ENCODE peak calls at places on chromosomes 13 and 19, in six cellular contexts. U is psoas muscle; G is activated CD4-positive, alpha-beta T cell treated with anti-CD3 and anti-CD28 coated beads for 4 hours; W is non-pigmented ciliary epithelial cell; N is hypothalamus; S is activated CD8-positive, alpha-beta memory T cell treated with anti-CD3 and anti-CD28 coated beads for 4 hours. E is an unnamed sample.
A peak's percentile ranks its signal among the peaks of the same experiment; 100 is the strongest.

GRCh38 chr13:110965038-110965754 is 50.3 kb upstream of the ANKRD10 start:
- DNase-seq in G (no peak), U (no peak), N (no peak), W (peak; percentile 24), S (no peak), E (no peak)

GRCh38 chr13:99658266-99658991 is 157.2 kb downstream of the TM9SF2 start:
- DNase-seq in G (peak; percentile 45), S (peak; percentile 9), W (no peak), N (peak; percentile 71), U (peak; percentile 59), E (peak; percentile 38)

GRCh38 chr13:76222511-76222910 is 586.4 kb downstream of the LMO7 start:
- DNase-seq in N (no peak), W (no peak), S (no peak), U (no peak), G (no peak), E (no peak)

GRCh38 chr13:92137519-92137918 is 739.1 kb downstream of the GPC5 start:
- DNase-seq in S (no peak), G (no peak), U (no peak), W (no peak), N (no peak), E (no peak)

GRCh38 chr13:57604442-57604841 is 27.1 kb upstream of the PCDH17 start:
- DNase-seq in N (no peak), W (no peak), S (no peak), U (no peak), G (no peak), E (no peak)

GRCh38 chr13:41848435-41849255 is 112.3 kb downstream of the VWA8 start:
- DNase-seq in S (no peak), W (no peak), N (no peak), G (no peak), U (no peak), E (no peak)

GRCh38 chr19:42396248-42396541 is 6.1 kb upstream of the CNFN start:
- DNase-seq in U (no peak), W (no peak), N (no peak), G (no peak), S (no peak), E (no peak)

GRCh38 chr19:4704317-4704673 is 19.3 kb downstream of the DPP9 start:
- DNase-seq in U (peak; percentile 87), S (no peak), N (no peak), W (no peak), G (no peak), E (no peak)

GRCh38 chr13:105655046-105655445 is 880.4 kb downstream of the EFNB2 start:
- DNase-seq in N (no peak), S (no peak), G (no peak), W (peak; percentile 53), U (no peak), E (no peak)

GRCh38 chr19:38095411-38096308 is 128.4 kb downstream of the DPF1 start:
- DNase-seq in N (peak; percentile 48), G (peak; percentile 57), S (peak; percentile 12), U (peak; percentile 83), W (peak; percentile 30), E (peak; percentile 73)

GRCh38 chr19:7242601-7243258 is 51.5 kb downstream of the INSR start:
- DNase-seq in S (no peak), G (no peak), W (no peak), U (no peak), N (no peak), E (peak; percentile 56)

GRCh38 chr13:28097503-28097902 is 2.9 kb downstream of the FLT3 start:
- DNase-seq in U (no peak), N (no peak), G (no peak), S (no peak), W (no peak), E (no peak)

GRCh38 chr13:44382635-44383145 is 9.1 kb downstream of the SERP2 start:
- DNase-seq in S (no peak), U (no peak), G (no peak), N (no peak), W (no peak), E (no peak)

GRCh38 chr13:61414136-61414535 is 1.5 kb downstream of the PCDH20 start:
- DNase-seq in G (no peak), N (no peak), U (no peak), S (no peak), W (no peak), E (no peak)

GRCh38 chr13:44837250-44837649 is 152.0 kb downstream of the NUFIP1 start:
- DNase-seq in S (no peak), N (no peak), U (no peak), W (no peak), G (no peak), E (no peak)

GRCh38 chr13:23870356-23871146 is 18.6 kb downstream of the MIPEP start:
- DNase-seq in S (no peak), W (no peak), N (no peak), G (no peak), U (no peak), E (no peak)

GRCh38 chr13:31756346-31756745 is 17.0 kb downstream of the RXFP2 start:
- DNase-seq in N (no peak), W (peak; percentile 73), U (no peak), S (no peak), G (no peak), E (no peak)

GRCh38 chr19:917323-918151 is at the start of gene KISS1R:
- DNase-seq in S (no peak), N (no peak), W (no peak), U (no peak), G (no peak), E (peak; percentile 85)

GRCh38 chr19:13841339-13842293 is 35.3 kb upstream of the NANOS3 start:
- DNase-seq in G (no peak), W (no peak), U (peak; percentile 91), S (no peak), N (no peak), E (no peak)

GRCh38 chr19:46624958-46625661 is at the start of gene PTGIR:
- DNase-seq in U (peak; percentile 91), S (no peak), W (no peak), G (no peak), N (no peak), E (peak; percentile 59)

GRCh38 chr13:43331676-43332075 is 308.3 kb downstream of the DNAJC15 start:
- DNase-seq in N (peak; percentile 34), G (no peak), W (no peak), U (no peak), S (no peak), E (no peak)

GRCh38 chr19:7534531-7534980 is 961 bp upstream of the PNPLA6 start:
- DNase-seq in W (peak; percentile 68), G (peak; percentile 35), S (no peak), N (peak; percentile 72), U (peak; percentile 71), E (peak; percentile 72)

GRCh38 chr19:46574533-46574932 is 26.6 kb upstream of the CALM3 start:
- DNase-seq in S (peak; percentile 17), U (no peak), G (peak; percentile 20), N (no peak), W (peak; percentile 4), E (no peak)

GRCh38 chr19:49057636-49058234 is at the start of gene CGB7:
- DNase-seq in G (peak; percentile 44), S (no peak), U (peak; percentile 84), N (no peak), W (no peak), E (peak; percentile 58)

GRCh38 chr13:99371956-99372355 is 64.8 kb upstream of the GPR183 start:
- DNase-seq in N (no peak), S (no peak), W (no peak), G (peak; percentile 60), U (no peak), E (no peak)

GRCh38 chr13:50529154-50529882 is 314.2 kb downstream of the DLEU7 start:
- DNase-seq in G (peak; percentile 4), N (peak; percentile 51), S (no peak), W (peak; percentile 83), U (peak; percentile 90), E (no peak)

GRCh38 chr13:30877335-30877734 is 28.7 kb upstream of the MEDAG start:
- DNase-seq in G (no peak), U (no peak), S (no peak), N (no peak), W (no peak), E (no peak)

GRCh38 chr19:19261350-19262189 is 11.5 kb downstream of the TM6SF2 start:
- DNase-seq in G (no peak), S (no peak), W (no peak), U (no peak), N (peak; percentile 22), E (peak; percentile 61)

GRCh38 chr13:51905787-51906186 is 44.0 kb downstream of the CCDC70 start:
- DNase-seq in N (no peak), S (no peak), U (no peak), G (no peak), W (no peak), E (no peak)

GRCh38 chr19:48194041-48194871 is 23.8 kb downstream of the ZSWIM9 start:
- DNase-seq in N (no peak), G (peak; percentile 40), W (no peak), U (no peak), S (no peak), E (peak; percentile 80)

GRCh38 chr13:110971486-110971885 is 56.6 kb upstream of the ANKRD10 start:
- DNase-seq in W (no peak), U (no peak), G (no peak), S (no peak), N (no peak), E (no peak)